ENCODE peak calls at places on chromosomes 5 and 9, in four cellular contexts. X is RCC 7860, W is hepatocyte, V is AG10803. B is an unnamed sample.

GRCh38 chr5:6202113-6202512 is 176.2 kb downstream of the MED10 start:
- DNase-seq in V (no peak), X (no peak), W (no peak), B (no peak)

GRCh38 chr9:38134578-38134977 is 65.6 kb upstream of the SHB start:
- DNase-seq in X (no peak), W (no peak), V (no peak), B (no peak)

GRCh38 chr5:141681695-141682641 is at the start of gene ARAP3:
- DNase-seq in W (peak), X (peak), V (peak), B (peak)

GRCh38 chr5:40033411-40033810 is 608.6 kb upstream of the DAB2 start:
- DNase-seq in X (no peak), W (no peak), V (no peak), B (no peak)

GRCh38 chr5:174719211-174719610 is 5.2 kb upstream of the MSX2 start:
- DNase-seq in W (no peak), X (no peak), V (no peak), B (no peak)

GRCh38 chr5:57199866-57200265 is 26.0 kb downstream of the GPBP1 start:
- DNase-seq in W (no peak), V (no peak), X (no peak), B (no peak)

GRCh38 chr5:180832638-180833068 is 28.4 kb downstream of the ZFP62 start:
- DNase-seq in W (no peak), X (no peak), V (no peak), B (no peak)

GRCh38 chr9:132854832-132855231 is 23.3 kb downstream of the AK8 start:
- DNase-seq in W (no peak), X (no peak), V (no peak), B (no peak)

GRCh38 chr9:10208691-10209069 is 404.1 kb downstream of the PTPRD start:
- DNase-seq in W (no peak), V (no peak), X (no peak), B (no peak)

GRCh38 chr5:177336112-177336511 is 15.4 kb downstream of the LMAN2 start:
- DNase-seq in V (no peak), W (no peak), X (peak), B (peak)

GRCh38 chr5:95382843-95383242 is 8.3 kb upstream of the FAM81B start:
- DNase-seq in V (no peak), X (no peak), W (no peak), B (peak)

GRCh38 chr5:66742083-66742895 is 146.1 kb downstream of the MAST4 start:
- DNase-seq in X (no peak), V (peak), W (no peak), B (peak)

GRCh38 chr5:172107606-172108005 is 80.4 kb downstream of the STK10 start:
- DNase-seq in V (peak), X (peak), W (no peak), B (no peak)

GRCh38 chr5:179268966-179269693 is 76.1 kb downstream of the ADAMTS2 start:
- DNase-seq in V (peak), W (no peak), X (no peak), B (no peak)

GRCh38 chr5:41794478-41794877 is 75.7 kb downstream of the OXCT1 start:
- DNase-seq in W (peak), X (peak), V (peak), B (peak)

GRCh38 chr9:119005162-119005561 is 364.1 kb downstream of the BRINP1 start:
- DNase-seq in V (peak), X (peak), W (no peak), B (peak)

GRCh38 chr5:53714324-53715010 is 154.0 kb downstream of the NDUFS4 start:
- DNase-seq in X (no peak), W (no peak), V (peak), B (no peak)

GRCh38 chr5:58503634-58504033 is 12.4 kb downstream of the GAPT start:
- DNase-seq in X (no peak), V (no peak), W (no peak), B (no peak)

GRCh38 chr9:128216781-128217553 is 13.8 kb downstream of the DNM1 start:
- DNase-seq in W (no peak), X (no peak), V (peak), B (no peak)

GRCh38 chr5:139138790-139139189 is 59.4 kb downstream of the SIL1 start:
- DNase-seq in X (peak), W (no peak), V (peak), B (peak)

GRCh38 chr9:130331061-130331460 is 65.5 kb downstream of the HMCN2 start:
- DNase-seq in W (no peak), V (no peak), X (no peak), B (no peak)

GRCh38 chr5:72170101-72170500 is 62.8 kb downstream of the MAP1B start:
- DNase-seq in X (no peak), W (no peak), V (no peak), B (no peak)

GRCh38 chr5:136006767-136007251 is 22.0 kb upstream of the TGFBI start:
- DNase-seq in V (peak), X (peak), W (no peak), B (no peak)

GRCh38 chr5:123283031-123283430 is 140.2 kb downstream of the CEP120 start:
- DNase-seq in X (no peak), W (peak), V (no peak), B (no peak)

GRCh38 chr9:102631559-102631958 is 363.6 kb upstream of the CYLC2 start:
- DNase-seq in W (no peak), V (no peak), X (peak), B (no peak)

GRCh38 chr5:34923694-34924461 is 5.5 kb upstream of the DNAJC21 start:
- DNase-seq in X (peak), V (peak), W (peak), B (no peak)

GRCh38 chr9:137311171-137311970 is 9.3 kb upstream of the NRARP start:
- DNase-seq in W (peak), X (no peak), V (no peak), B (no peak)

GRCh38 chr9:6909186-6909585 is 151.4 kb downstream of the KDM4C start:
- DNase-seq in X (no peak), V (no peak), W (no peak), B (peak)

GRCh38 chr9:128169492-128169891 is 9.4 kb downstream of the BBLN start:
- DNase-seq in W (no peak), X (no peak), V (no peak), B (no peak)

GRCh38 chr5:115575167-115576070 is 26.9 kb downstream of the TICAM2 start:
- DNase-seq in V (peak), W (no peak), X (peak), B (no peak)

GRCh38 chr5:73709536-73710129 is 83.6 kb downstream of the ARHGEF28 start:
- DNase-seq in W (no peak), V (peak), X (peak), B (no peak)

GRCh38 chr5:392431-392988 is 50.5 kb upstream of the EXOC3 start:
- DNase-seq in W (peak), V (peak), X (no peak), B (no peak)

B was measured in left kidney.